ENCODE peak calls at places on chromosomes 12 and 14, in nine cellular contexts. S is suprapubic skin, K is stomach, V is transverse colon, M is sigmoid colon, C is HepG2, B is GM12878, N is endothelial cell of umbilical vein, E is GM23338. U is an unnamed sample.

GRCh38 chr12:40208707-40209106 is 16.1 kb upstream of the LRRK2 start:
- DNase-seq in N (no peak), V (peak), M (no peak), K (no peak), C (no peak), B (no peak), E (no peak), S (no peak), U (no peak)

GRCh38 chr14:32938719-32939253 is at the start of gene NPAS3:
- DNase-seq in M (no peak), N (no peak), V (no peak), E (peak), B (no peak), S (no peak), C (no peak), K (no peak), U (no peak)

GRCh38 chr12:98123186-98123585 is 392.2 kb upstream of the TMPO start:
- DNase-seq in C (no peak), B (no peak), E (no peak), M (no peak), S (no peak), N (no peak), V (no peak), K (no peak), U (no peak)

GRCh38 chr12:125492354-125493270 is 427.4 kb downstream of the AACS start:
- DNase-seq in B (no peak), S (no peak), N (no peak), V (no peak), M (no peak), E (no peak), K (peak), C (no peak), U (no peak)

GRCh38 chr12:104115587-104115975 is 22.4 kb downstream of the NFYB start:
- DNase-seq in S (no peak), B (no peak), E (no peak), V (no peak), C (no peak), K (no peak), M (no peak), N (no peak), U (peak)

GRCh38 chr14:103100281-103101121 is 6.0 kb downstream of the EXOC3L4 start:
- DNase-seq in M (no peak), C (peak), B (no peak), V (peak), S (no peak), E (no peak), N (no peak), K (no peak), U (no peak)

GRCh38 chr12:63967781-63968180 is 123.3 kb downstream of the SRGAP1 start:
- DNase-seq in C (no peak), V (no peak), B (no peak), S (no peak), M (no peak), K (no peak), E (no peak), N (peak), U (no peak)

GRCh38 chr14:33568935-33569579 is 381.8 kb downstream of the EGLN3 start:
- DNase-seq in S (no peak), C (no peak), N (peak), M (no peak), K (no peak), V (no peak), B (no peak), E (no peak), U (no peak)

GRCh38 chr14:93317836-93318807 is 14.7 kb downstream of the BTBD7 start:
- DNase-seq in K (no peak), C (no peak), N (peak), M (no peak), V (peak), B (no peak), S (no peak), E (no peak), U (no peak)

GRCh38 chr14:101254805-101255764 is 306.2 kb upstream of the DIO3 start:
- DNase-seq in N (no peak), S (no peak), B (no peak), M (peak), C (no peak), K (no peak), V (no peak), E (no peak), U (no peak)

GRCh38 chr12:12032771-12033588 is 37.8 kb upstream of the BCL2L14 start:
- DNase-seq in S (peak), C (peak), E (peak), N (peak), M (peak), K (peak), B (peak), V (peak), U (peak)

GRCh38 chr12:95173392-95174251 is 43.6 kb downstream of the FGD6 start:
- DNase-seq in B (no peak), M (peak), V (peak), C (no peak), S (no peak), K (peak), N (peak), E (no peak), U (peak)

GRCh38 chr12:123151679-123152454 is 977 bp upstream of the PITPNM2 start:
- DNase-seq in E (peak), B (no peak), N (no peak), V (no peak), K (no peak), M (no peak), S (no peak), C (no peak), U (no peak)

GRCh38 chr14:81275305-81275950 is 54.7 kb upstream of the GTF2A1 start:
- DNase-seq in B (no peak), N (no peak), V (no peak), S (no peak), K (no peak), M (no peak), E (no peak), C (no peak), U (no peak)

GRCh38 chr14:36070056-36071043 is 106.2 kb downstream of the PTCSC3 start:
- DNase-seq in B (no peak), M (no peak), V (peak), K (peak), S (no peak), E (peak), N (peak), C (peak), U (peak)

GRCh38 chr14:96053600-96054381 is 14.6 kb downstream of the C14orf132 start:
- DNase-seq in C (no peak), M (peak), E (no peak), B (no peak), K (no peak), N (no peak), S (peak), V (peak), U (no peak)

GRCh38 chr12:836952-837351 is 84.6 kb downstream of the WNK1 start:
- DNase-seq in K (no peak), N (no peak), V (no peak), B (no peak), E (no peak), S (no peak), M (no peak), C (no peak), U (no peak)

GRCh38 chr12:12294215-12295005 is 27.6 kb upstream of the LRP6 start:
- DNase-seq in M (no peak), C (no peak), V (no peak), N (peak), E (peak), K (peak), S (no peak), B (no peak), U (peak)

GRCh38 chr12:119338593-119339363 is 4.2 kb downstream of the CCDC60 start:
- DNase-seq in S (no peak), K (no peak), E (peak), V (no peak), M (no peak), N (no peak), B (no peak), C (no peak), U (no peak)

GRCh38 chr14:50001999-50002925 is 109.4 kb downstream of the ARF6 start:
- DNase-seq in M (no peak), K (peak), N (no peak), S (peak), E (peak), B (peak), C (no peak), V (peak), U (no peak)

GRCh38 chr14:77102154-77102553 is 4.1 kb downstream of the CIPC start:
- DNase-seq in B (no peak), E (no peak), V (peak), K (no peak), N (no peak), S (no peak), M (no peak), C (no peak), U (no peak)

GRCh38 chr14:30580616-30581282 is 21.8 kb downstream of the G2E3 start:
- DNase-seq in S (no peak), B (no peak), N (no peak), M (no peak), K (no peak), C (no peak), V (no peak), E (no peak), U (no peak)

GRCh38 chr14:90508536-90509254 is 111.9 kb downstream of the CALM1 start:
- DNase-seq in S (no peak), C (no peak), V (peak), B (no peak), M (no peak), E (no peak), N (no peak), K (peak), U (peak)

GRCh38 chr14:105118646-105119409 is 49.7 kb downstream of the JAG2 start:
- DNase-seq in B (no peak), S (peak), E (no peak), V (no peak), K (no peak), N (no peak), M (no peak), C (no peak), U (peak)

GRCh38 chr12:114371733-114372132 is 34.2 kb downstream of the TBX5 start:
- DNase-seq in K (no peak), M (no peak), S (no peak), B (no peak), V (no peak), C (no peak), E (no peak), N (no peak), U (no peak)

GRCh38 chr14:29607129-29607528 is 320.5 kb downstream of the PRKD1 start:
- DNase-seq in N (no peak), K (no peak), S (no peak), M (no peak), C (no peak), V (no peak), B (no peak), E (no peak), U (no peak)

GRCh38 chr12:132188451-132189298 is 44.4 kb downstream of the NOC4L start:
- DNase-seq in V (no peak), E (peak), B (no peak), N (no peak), K (no peak), M (no peak), C (no peak), S (no peak), U (no peak)

GRCh38 chr14:72847721-72848120 is 46.2 kb downstream of the DPF3 start:
- DNase-seq in B (no peak), K (no peak), C (no peak), S (no peak), V (no peak), N (no peak), E (peak), M (no peak), U (no peak)

GRCh38 chr14:96574633-96575191 is 72.5 kb downstream of the PAPOLA start:
- DNase-seq in K (no peak), C (no peak), E (no peak), M (no peak), S (no peak), B (no peak), N (no peak), V (no peak), U (peak)

DNA sequence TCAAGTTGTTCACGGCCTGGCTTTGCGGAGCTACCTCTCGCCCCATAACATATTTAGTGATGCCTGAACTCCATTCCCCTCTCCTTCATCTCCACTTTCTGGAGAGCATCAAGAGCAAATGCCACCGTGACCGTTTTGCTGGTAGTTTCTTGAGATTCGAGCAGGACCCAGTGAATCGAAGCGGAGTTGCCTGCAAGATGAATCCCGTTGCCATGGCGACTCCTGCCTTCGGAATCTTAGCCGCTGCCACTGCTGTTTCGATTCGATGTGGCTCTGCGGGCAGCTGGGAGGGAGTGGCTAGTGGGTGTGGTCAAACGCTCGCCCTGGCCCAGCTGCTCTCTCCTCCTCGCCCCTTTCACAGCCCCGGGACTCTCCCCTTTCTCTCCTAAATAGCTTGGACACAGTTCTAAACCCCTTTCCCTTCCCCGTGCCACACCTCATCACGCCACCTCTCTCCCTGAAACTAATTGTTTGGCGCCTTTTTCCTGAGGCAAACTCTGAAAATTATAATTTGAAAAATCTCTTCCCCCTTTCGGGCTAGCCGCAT is 1.4 kb downstream of the DAAM1 start:
- DNase-seq in B (peak), S (peak), N (peak), E (peak), M (peak), K (peak), C (peak), V (peak), U (peak)
- TF ChIP-seq POLR2AphosphoS5 in B (no peak), S (no peak), N (no peak), E (no peak), M (peak), K (peak), C (no peak), V (peak), U (peak)

GRCh38 chr14:94771191-94771905 is 1.4 kb upstream of the GSC start:
- DNase-seq in B (no peak), M (no peak), N (no peak), V (no peak), S (no peak), C (no peak), E (peak), K (no peak), U (no peak)
- H3K4me3 ChIP-seq in B (no peak), M (no peak), N (no peak), V (no peak), S (no peak), C (no peak), E (peak), K (no peak), U (no peak)

DNA sequence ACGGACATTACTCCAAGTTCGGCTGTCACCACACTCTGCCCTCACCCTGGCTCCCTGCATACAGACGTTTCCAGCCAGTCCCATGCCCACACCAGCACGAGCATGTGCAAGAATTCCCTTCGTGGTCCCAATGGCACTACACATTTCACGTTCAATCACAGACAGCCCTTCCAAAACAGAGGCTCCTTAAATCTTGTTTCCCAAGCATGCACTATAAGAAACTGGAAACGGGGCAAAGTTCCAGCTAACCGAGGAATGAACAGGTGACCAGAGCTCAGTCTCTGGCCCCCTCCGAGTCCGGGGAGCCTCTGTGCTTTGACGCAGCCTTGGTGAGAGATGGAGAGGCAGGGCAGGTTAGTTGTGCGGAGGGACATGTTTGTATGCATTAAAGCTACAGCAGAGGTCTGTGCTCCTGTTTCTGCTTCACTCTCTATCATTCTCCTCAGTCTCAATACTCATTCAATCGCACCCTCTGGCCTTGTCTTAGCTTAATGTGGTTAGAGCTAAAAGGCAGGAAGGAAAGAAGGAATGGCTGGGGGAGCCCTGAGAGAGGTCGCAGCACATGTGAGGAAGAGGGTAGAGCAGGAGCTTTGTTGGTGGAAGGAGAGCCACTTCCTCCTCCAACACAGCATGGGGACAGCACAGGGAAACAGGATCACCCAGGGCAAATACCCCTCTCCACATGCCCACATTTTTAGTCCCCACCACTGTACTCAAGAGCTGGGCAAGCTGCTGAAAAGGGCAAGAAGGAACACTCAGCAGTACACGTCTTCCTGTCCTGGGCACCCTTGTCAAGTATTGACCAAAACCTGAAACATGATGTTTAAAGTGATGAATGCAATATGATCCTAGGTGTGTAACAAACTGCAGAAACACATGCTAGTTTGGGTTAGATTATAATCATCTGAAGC is 12.2 kb upstream of the SELPLG start:
- DNase-seq in C (no peak), B (no peak), N (no peak), M (no peak), E (no peak), V (no peak), S (peak), K (no peak), U (no peak)
- TF ChIP-seq POLR2AphosphoS5 in C (no peak), B (no peak), N (no peak), M (no peak), E (no peak), V (no peak), S (no peak), K (no peak), U (no peak)

DNA sequence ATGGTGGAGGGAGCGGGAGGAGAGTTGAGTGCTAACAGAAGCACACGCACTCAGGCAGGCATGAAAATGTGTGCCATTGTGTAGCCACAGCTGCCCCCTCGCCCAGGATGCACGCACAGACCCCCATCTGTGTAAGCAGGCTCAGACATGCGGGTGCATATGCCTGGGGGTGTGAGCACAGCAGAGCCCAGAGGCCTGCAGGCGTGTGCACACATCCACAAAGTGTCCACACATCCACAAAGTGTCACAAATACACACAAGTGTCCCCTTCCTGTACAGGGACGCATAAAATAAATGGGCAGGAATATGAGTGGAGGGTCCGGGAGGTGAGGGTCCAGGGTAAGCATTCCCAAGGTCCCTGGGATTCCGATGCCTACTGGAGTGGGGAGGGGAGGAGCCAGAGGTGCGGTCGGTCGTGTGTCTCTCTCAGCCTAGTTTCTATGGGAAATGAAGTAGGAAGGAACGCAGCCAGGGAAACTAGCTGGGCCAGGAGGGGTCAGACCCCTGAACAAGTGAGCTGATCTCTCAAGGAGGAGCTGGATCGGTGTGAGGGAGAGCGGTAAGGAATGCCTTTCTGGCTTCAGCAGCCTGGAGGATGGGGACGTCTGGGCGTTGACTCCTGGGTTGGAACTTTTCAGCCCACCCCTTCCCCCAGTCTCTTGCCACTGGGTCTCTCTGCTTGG is 669 bp upstream of the KRT7 start:
- DNase-seq in N (peak), B (no peak), E (peak), C (no peak), K (no peak), S (peak), M (peak), V (no peak), U (no peak)
- H3K4me3 ChIP-seq in N (peak), B (no peak), E (peak), C (no peak), K (peak), S (peak), M (no peak), V (no peak), U (no peak)

U was measured in prostate gland.